ENCODE peak calls at places on chromosomes 13 and 19, in six cellular contexts. J is mesendoderm, G is H9, V is astrocyte, Z is neural progenitor cell, S is Karpas-422. N is an unnamed sample. For H3K79me2, the result is how much of the 10 kb centered on the place peaks cover.

GRCh38 chr19:18419699-18420460 is 682 bp downstream of the SSBP4 start:
- DNase-seq in S (peak), Z (peak), G (no peak), V (no peak), J (no peak), N (no peak)

GRCh38 chr13:45863716-45864590 is 12.4 kb upstream of the SIAH3 start:
- DNase-seq in V (no peak), G (no peak), J (peak), S (no peak), Z (peak), N (no peak)

GRCh38 chr13:24032674-24033073 is 127.8 kb upstream of the SPATA13 start:
- DNase-seq in J (no peak), Z (no peak), G (no peak), S (no peak), V (peak), N (no peak)

GRCh38 chr13:47044842-47045241 is 148.0 kb upstream of the HTR2A start:
- DNase-seq in S (no peak), V (no peak), G (no peak), Z (no peak), J (no peak), N (no peak)

GRCh38 chr13:31908696-31909386 is 122.7 kb upstream of the FRY start:
- DNase-seq in V (no peak), G (no peak), S (no peak), Z (no peak), J (peak), N (no peak)

GRCh38 chr13:23608704-23609413 is 38.6 kb downstream of the TNFRSF19 start:
- DNase-seq in Z (no peak), G (no peak), V (no peak), S (no peak), J (no peak), N (no peak)

GRCh38 chr19:1904385-1905070 is 671 bp upstream of the ADAT3 start:
- DNase-seq in G (peak), V (no peak), J (peak), S (peak), Z (peak), N (peak)

GRCh38 chr19:31214086-31214485 is 135.2 kb downstream of the TSHZ3 start:
- DNase-seq in S (no peak), V (peak), J (peak), G (no peak), Z (no peak), N (peak)

GRCh38 chr19:56120371-56121179 is 520 bp downstream of the ZNF787 start:
- DNase-seq in S (peak), Z (peak), J (peak), G (peak), V (peak), N (peak)

GRCh38 chr19:5823579-5824281 is 15.8 kb downstream of the FUT6 start:
- DNase-seq in V (no peak), G (peak), S (no peak), J (peak), Z (no peak), N (no peak)

GRCh38 chr19:1166872-1167573 is 7.0 kb downstream of the SBNO2 start:
- DNase-seq in J (no peak), G (no peak), Z (no peak), S (no peak), V (no peak), N (no peak)

GRCh38 chr13:66348745-66349720 is 881.1 kb downstream of the PCDH9 start:
- DNase-seq in G (no peak), Z (no peak), S (no peak), V (no peak), J (no peak), N (no peak)

GRCh38 chr13:67230774-67231480 is 791 bp upstream of the PCDH9 start:
- DNase-seq in S (peak), V (peak), Z (peak), G (peak), J (peak), N (peak)

GRCh38 chr19:2294377-2295335 is 12.7 kb upstream of the PEAK3 start:
- DNase-seq in Z (no peak), J (no peak), V (peak), G (no peak), S (no peak), N (no peak)

GRCh38 chr19:4457654-4458406 is at the start of gene UBXN6:
- DNase-seq in G (peak), V (peak), S (peak), Z (peak), J (peak), N (peak)

GRCh38 chr19:16363133-16363851 is 38.7 kb downstream of the KLF2 start:
- DNase-seq in G (no peak), S (no peak), V (no peak), Z (no peak), J (peak), N (no peak)

GRCh38 chr19:1673645-1674292 is 21.4 kb upstream of the TCF3 start:
- DNase-seq in V (no peak), J (no peak), G (peak), S (peak), Z (no peak), N (no peak)

DNA sequence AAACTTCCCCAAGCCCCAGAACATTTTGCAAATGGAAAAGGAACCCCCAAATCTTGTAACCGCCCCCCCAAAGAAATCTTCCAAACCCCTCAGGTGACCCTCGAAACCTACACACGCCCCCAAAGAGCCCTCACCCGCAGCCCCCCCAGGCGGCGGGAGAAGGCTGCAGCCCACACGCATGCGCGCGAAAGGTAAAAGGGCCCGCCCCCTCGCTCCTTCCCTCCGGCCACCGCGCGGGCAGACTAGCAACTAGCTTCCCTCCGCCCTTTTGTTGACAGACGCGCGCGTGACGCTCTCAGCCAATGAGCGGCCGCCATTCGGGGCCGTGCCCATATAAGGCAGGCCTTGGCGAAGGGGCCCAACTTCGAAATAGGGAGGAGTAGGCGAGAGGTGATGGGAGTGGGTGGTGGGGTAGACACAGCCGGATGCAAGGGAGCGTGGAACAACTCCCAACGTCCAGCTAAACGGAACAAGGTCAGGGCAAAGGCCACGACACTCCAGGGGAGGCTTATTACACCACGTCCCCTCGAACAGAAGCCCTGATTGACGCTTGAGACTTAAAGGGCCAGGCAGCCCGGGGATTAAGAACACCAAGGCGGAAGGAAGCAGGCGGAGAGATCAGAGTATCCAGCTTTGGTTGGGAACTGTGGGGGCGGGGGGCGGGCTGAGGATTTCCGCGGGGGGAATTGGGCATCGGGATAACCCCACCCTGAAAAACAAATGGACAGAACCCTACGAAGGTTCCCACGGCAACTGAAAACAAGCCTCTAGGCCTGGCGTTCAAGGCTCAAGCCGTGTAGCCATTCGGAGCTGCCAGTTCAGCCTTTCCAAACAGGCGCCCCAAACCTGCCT is 13.3 kb downstream of the FBXO46 start:
- DNase-seq in V (peak), S (peak), J (peak), G (peak), Z (peak), N (peak)
- H3K79me2 ChIP-seq in V (half or more), S (half or more), J (under half), G (under half), Z (half or more), N (half or more)

GRCh38 chr13:99064624-99065249 is 86.9 kb upstream of the DOCK9 start:
- DNase-seq in J (no peak), Z (no peak), S (no peak), V (no peak), G (no peak), N (no peak)
- H3K79me2 ChIP-seq in J (under half), Z (under half), S (under half), V (under half), G (under half), N (under half)

DNA sequence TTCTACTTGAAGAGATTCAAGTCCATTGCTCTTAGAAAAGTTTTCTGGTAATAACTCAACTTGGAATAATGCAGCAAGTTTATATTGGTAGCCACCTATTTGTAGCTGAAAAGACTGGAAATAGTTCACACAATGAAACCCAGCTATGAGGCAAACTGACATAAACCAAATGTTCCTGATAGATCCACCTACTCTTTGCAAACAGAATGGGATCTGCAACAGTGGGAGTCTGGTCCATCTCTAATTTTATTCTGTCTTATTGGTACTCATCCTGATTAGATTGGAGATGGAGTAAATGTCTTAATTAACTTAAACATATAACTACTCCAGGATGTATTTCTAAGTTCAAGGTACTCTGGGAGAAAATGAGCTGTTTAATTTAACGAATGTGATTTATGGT is 438.0 kb downstream of the OLFM4 start:
- DNase-seq in Z (no peak), S (no peak), V (no peak), G (no peak), J (no peak), N (no peak)
- H3K79me2 ChIP-seq in Z (under half), S (under half), V (under half), G (under half), J (under half), N (under half)

DNA sequence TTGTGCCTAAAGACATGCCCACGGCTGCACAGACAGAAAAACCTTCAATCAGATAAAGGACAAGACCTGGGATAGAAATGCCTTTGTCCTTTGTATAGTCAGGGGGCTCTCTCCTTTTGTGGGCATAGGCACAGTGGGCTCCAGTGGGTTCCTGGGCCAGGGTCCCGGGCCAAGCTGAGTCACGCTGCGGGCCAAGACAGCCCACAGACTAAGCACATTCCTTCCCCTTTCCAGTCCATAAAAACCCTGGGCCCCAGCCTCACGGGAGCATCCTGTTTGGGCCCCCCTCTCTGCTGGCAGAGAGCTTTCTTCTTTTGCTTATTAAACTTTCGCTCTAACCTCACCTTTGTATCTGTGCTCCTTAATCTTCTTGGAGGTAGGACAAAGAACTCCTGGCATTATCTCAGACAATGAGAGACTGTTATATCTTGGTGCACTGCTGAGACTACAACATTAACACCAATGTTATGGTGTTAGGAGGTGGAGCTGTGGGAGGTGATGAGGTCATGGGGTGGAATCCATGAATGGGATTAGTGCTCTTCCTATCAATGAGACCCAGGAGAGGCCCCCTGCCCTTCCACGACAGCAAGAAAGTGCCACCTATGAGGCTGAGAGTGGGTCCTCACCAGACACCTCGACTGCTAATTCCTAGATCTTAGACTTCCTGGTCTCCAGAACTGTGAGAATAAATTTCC is 20.8 kb upstream of the FBXL3 start:
- DNase-seq in G (no peak), S (no peak), V (no peak), J (peak), Z (peak), N (no peak)
- H3K79me2 ChIP-seq in G (under half), S (under half), V (under half), J (under half), Z (under half), N (under half)

GRCh38 chr19:45994989-45995714 is at the start of gene CCDC61:
- DNase-seq in Z (peak), G (peak), V (peak), J (peak), S (peak), N (peak)

GRCh38 chr19:45998834-45999233 is 3.6 kb downstream of the CCDC61 start:
- DNase-seq in V (no peak), S (no peak), G (no peak), J (no peak), Z (no peak), N (no peak)

GRCh38 chr19:45996933-45997332 is 1.7 kb downstream of the CCDC61 start:
- DNase-seq in Z (no peak), S (no peak), V (no peak), J (no peak), G (no peak), N (no peak)

GRCh38 chr19:45994456-45994988 is 745 bp upstream of the CCDC61 start:
- DNase-seq in G (no peak), S (no peak), J (no peak), Z (no peak), V (no peak), N (no peak)

DNA sequence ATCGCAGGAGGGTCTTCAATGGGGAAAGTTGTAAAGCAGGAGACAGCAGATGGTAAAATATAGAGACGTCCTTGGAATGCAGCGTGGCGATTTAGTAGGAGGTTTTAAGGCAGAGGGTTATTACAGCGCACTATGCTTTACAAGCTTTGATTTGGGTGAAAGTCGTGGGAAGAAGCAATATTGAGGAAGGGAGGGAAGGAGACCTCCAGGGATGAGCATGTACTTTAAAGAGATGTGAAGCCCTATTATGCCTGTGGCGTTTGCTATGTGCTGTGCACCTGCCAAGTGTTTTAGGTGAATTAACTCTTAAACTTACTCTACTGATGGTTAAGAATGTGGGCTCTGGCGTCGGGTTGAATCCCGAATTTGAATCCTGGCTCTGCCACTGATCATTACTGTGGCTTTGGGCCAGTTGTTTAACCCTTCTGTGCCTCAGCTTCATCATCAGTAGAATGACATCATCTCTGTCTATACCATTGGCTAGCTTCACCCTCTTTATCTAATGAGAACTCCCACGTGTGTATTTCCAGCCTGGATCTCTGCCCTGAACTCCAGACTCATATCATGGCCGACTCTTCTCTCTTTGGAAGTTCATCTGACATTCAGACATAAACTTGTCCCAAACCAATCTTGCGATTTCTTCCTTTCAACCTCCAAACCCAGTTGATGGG is 583 bp downstream of the CCDC61 start:
- DNase-seq in V (peak), G (no peak), J (no peak), S (no peak), Z (no peak), N (no peak)
- H3K79me2 ChIP-seq in V (under half), G (under half), J (under half), S (under half), Z (under half), N (under half)

GRCh38 chr13:41052441-41052840 is 8.9 kb upstream of the WBP4 start:
- DNase-seq in G (no peak), J (peak), S (no peak), Z (no peak), V (no peak), N (no peak)

GRCh38 chr13:41054212-41054877 is 7.0 kb upstream of the WBP4 start:
- DNase-seq in J (peak), S (peak), G (no peak), V (peak), Z (peak), N (peak)

GRCh38 chr13:41049480-41049879 is 11.8 kb upstream of the WBP4 start:
- DNase-seq in J (no peak), S (no peak), G (no peak), Z (no peak), V (no peak), N (no peak)

GRCh38 chr13:41053384-41053826 is 7.9 kb upstream of the WBP4 start:
- DNase-seq in J (no peak), V (no peak), G (no peak), Z (no peak), S (no peak), N (no peak)

DNA sequence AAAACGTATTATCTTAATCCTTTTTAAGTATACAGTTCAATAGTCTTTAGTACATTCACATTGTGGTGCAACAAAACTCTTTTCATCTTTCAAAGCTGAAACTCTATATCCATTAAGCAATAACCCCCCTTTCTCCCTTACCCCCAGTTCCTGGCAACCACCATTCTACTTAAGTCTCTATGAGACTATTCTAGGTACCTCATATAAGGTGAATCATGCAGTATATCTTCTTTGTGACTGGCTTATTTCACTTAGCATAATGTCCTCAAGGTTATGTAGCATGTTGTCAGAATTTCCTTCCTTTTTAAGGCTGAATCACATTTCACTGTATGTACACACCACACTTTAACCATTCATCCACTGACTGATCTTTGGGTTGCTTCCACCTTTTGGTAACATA is 11.3 kb upstream of the WBP4 start:
- DNase-seq in G (no peak), S (no peak), Z (no peak), J (no peak), V (no peak), N (no peak)
- H3K79me2 ChIP-seq in G (under half), S (under half), Z (under half), J (under half), V (half or more), N (half or more)

GRCh38 chr13:99198630-99199029 is 2.0 kb upstream of the UBAC2 start:
- DNase-seq in J (no peak), V (no peak), Z (no peak), S (no peak), G (no peak), N (no peak)
- H3K79me2 ChIP-seq in J (under half), V (under half), Z (under half), S (under half), G (under half), N (under half)

N was measured in MM.1S.